ENCODE peak calls at places on chromosomes 7 and 10, in six cellular contexts. R is amniotic stem cell; F is mesenchymal stem cell; L is AG20443; G is CD8-positive, alpha-beta T cell; B is activated CD4-positive, alpha-beta T cell treated with anti-CD3 and anti-CD28 coated beads for 1 hour. Q is an unnamed sample.

GRCh38 chr10:121900443-121901174 is 27.2 kb downstream of the ATE1 start:
- DNase-seq in B (no peak), L (peak; percentile 67), R (peak; percentile 55), F (peak; percentile 76), G (no peak), Q (peak; percentile 63)

GRCh38 chr7:126856691-126857291 is 395.9 kb downstream of the GRM8 start:
- DNase-seq in R (no peak), B (no peak), L (no peak), F (no peak), G (no peak), Q (no peak)

GRCh38 chr10:124696446-124697392 is 47.5 kb downstream of the FAM53B start:
- DNase-seq in F (no peak), G (no peak), L (no peak), R (no peak), B (no peak), Q (no peak)

GRCh38 chr7:102006695-102007094 is 189.3 kb downstream of the CUX1 start:
- DNase-seq in L (no peak), R (no peak), G (no peak), F (no peak), B (no peak), Q (no peak)

GRCh38 chr7:50416509-50417299 is 33.4 kb downstream of the FIGNL1 start:
- DNase-seq in G (no peak), B (no peak), F (no peak), L (no peak), R (no peak), Q (no peak)

GRCh38 chr7:115087437-115087836 is 165.5 kb downstream of the MDFIC start:
- DNase-seq in G (no peak), L (peak; percentile 62), B (no peak), R (peak; percentile 65), F (peak; percentile 80), Q (peak; percentile 58)

GRCh38 chr7:150941983-150942590 is 36.0 kb downstream of the KCNH2 start:
- DNase-seq in G (peak; percentile 55), B (no peak), R (no peak), F (no peak), L (no peak), Q (no peak)

GRCh38 chr7:2521341-2521745 is 1.8 kb downstream of the LFNG start:
- DNase-seq in G (no peak), R (no peak), L (no peak), B (no peak), F (no peak), Q (no peak)

GRCh38 chr7:47373871-47374451 is 207.9 kb downstream of the TNS3 start:
- DNase-seq in B (no peak), G (no peak), R (no peak), L (no peak), F (no peak), Q (no peak)

GRCh38 chr10:108556176-108556575 is 1367.1 kb downstream of the XPNPEP1 start:
- DNase-seq in B (no peak), F (no peak), G (no peak), L (no peak), R (no peak), Q (no peak)

GRCh38 chr7:8035647-8036518 is 67.3 kb downstream of the GLCCI1 start:
- DNase-seq in L (peak; percentile 23), F (peak; percentile 58), R (no peak), G (no peak), B (no peak), Q (peak; percentile 15)

GRCh38 chr7:103343758-103344452 is 662 bp downstream of the DNAJC2 start:
- DNase-seq in R (no peak), G (no peak), F (peak; percentile 56), L (peak; percentile 45), B (peak; percentile 24), Q (peak; percentile 30)

GRCh38 chr10:117373848-117374505 is 1.3 kb downstream of the PDZD8 start:
- DNase-seq in R (no peak), F (peak; percentile 79), L (peak; percentile 65), B (no peak), G (peak; percentile 42), Q (peak; percentile 51)

GRCh38 chr7:100091411-100092181 is 2.8 kb downstream of the COPS6 start:
- DNase-seq in R (no peak), L (no peak), F (peak; percentile 54), B (no peak), G (no peak), Q (no peak)

GRCh38 chr7:101815826-101816488 is 1.5 kb upstream of the CUX1 start:
- DNase-seq in G (peak; percentile 65), L (peak; percentile 92), F (peak; percentile 84), R (peak; percentile 38), B (peak; percentile 58), Q (peak; percentile 91)

GRCh38 chr7:82395147-82395546 is 48.4 kb downstream of the CACNA2D1 start:
- DNase-seq in L (no peak), B (no peak), F (no peak), G (no peak), R (no peak), Q (no peak)

GRCh38 chr7:5620459-5620881 is 161.0 kb downstream of the RNF216 start:
- DNase-seq in F (no peak), L (no peak), R (no peak), G (no peak), B (no peak), Q (no peak)

GRCh38 chr7:143279186-143280098 is 5.3 kb upstream of the TMEM139 start:
- DNase-seq in L (peak; percentile 70), B (no peak), F (peak; percentile 81), G (no peak), R (peak; percentile 41), Q (peak; percentile 61)

GRCh38 chr7:142001163-142001874 is 5.6 kb downstream of the MGAM start:
- DNase-seq in L (no peak), G (no peak), R (no peak), B (no peak), F (no peak), Q (no peak)

GRCh38 chr7:79434098-79434497 is 19.4 kb downstream of the MAGI2 start:
- DNase-seq in R (peak; percentile 51), L (peak; percentile 52), F (peak; percentile 68), G (no peak), B (no peak), Q (peak; percentile 21)

GRCh38 chr7:41943098-41943577 is 240.2 kb upstream of the INHBA start:
- DNase-seq in G (peak; percentile 64), R (peak; percentile 62), L (peak; percentile 89), F (peak; percentile 81), B (peak; percentile 22), Q (peak; percentile 86)

GRCh38 chr7:84021292-84021898 is 173.2 kb downstream of the SEMA3A start:
- DNase-seq in R (no peak), F (no peak), L (no peak), B (no peak), G (no peak), Q (no peak)

GRCh38 chr7:7693881-7694280 is 24.5 kb downstream of the RPA3 start:
- DNase-seq in F (peak; percentile 85), G (no peak), R (peak; percentile 52), L (peak; percentile 11), B (no peak), Q (peak; percentile 24)

GRCh38 chr7:37493810-37494209 is 45.1 kb upstream of the ELMO1 start:
- DNase-seq in L (no peak), F (no peak), B (no peak), R (no peak), G (no peak), Q (no peak)

GRCh38 chr7:101175664-101176063 is 4.4 kb downstream of the NAT16 start:
- DNase-seq in R (no peak), F (no peak), B (no peak), G (no peak), L (no peak), Q (no peak)

GRCh38 chr7:51222916-51223315 is 93.7 kb downstream of the COBL start:
- DNase-seq in R (no peak), F (no peak), L (no peak), G (no peak), B (no peak), Q (no peak)

GRCh38 chr7:8261711-8262695 is at the start of gene ICA1:
- DNase-seq in R (no peak), F (peak; percentile 51), B (no peak), L (peak; percentile 51), G (no peak), Q (peak; percentile 25)

GRCh38 chr10:24642921-24643678 is 80.6 kb downstream of the ARHGAP21 start:
- DNase-seq in R (peak; percentile 62), L (peak; percentile 74), B (no peak), G (no peak), F (peak; percentile 76), Q (peak; percentile 69)